ENCODE peak calls at places on chromosomes 3 and 15, in eight cellular contexts. I, N, G, B, Y, E, Q and D are unnamed samples.

GRCh38 chr15:90765489-90765888 is 48.3 kb downstream of the BLM start:
- DNase-seq in Y (no peak), G (no peak), E (no peak), I (no peak), B (no peak), Q (no peak), N (no peak), D (no peak)

GRCh38 chr3:87370007-87370406 is 93.6 kb upstream of the POU1F1 start:
- DNase-seq in E (no peak), G (no peak), I (no peak), B (no peak), N (no peak), Y (peak), Q (no peak), D (no peak)

GRCh38 chr3:7242303-7242635 is 381.4 kb downstream of the GRM7 start:
- DNase-seq in I (no peak), G (no peak), Y (no peak), B (no peak), E (no peak), Q (no peak), N (no peak), D (no peak)

GRCh38 chr3:60708191-60708975 is 542.9 kb downstream of the FHIT start:
- DNase-seq in N (no peak), Y (peak), I (no peak), Q (no peak), B (no peak), E (peak), G (no peak), D (no peak)

GRCh38 chr15:41494190-41494921 is 682 bp downstream of the ITPKA start:
- DNase-seq in E (no peak), N (peak), I (peak), B (peak), Q (no peak), Y (no peak), G (peak), D (peak)

GRCh38 chr15:63243101-63243500 is 34.3 kb upstream of the APH1B start:
- DNase-seq in G (no peak), E (peak), B (no peak), Y (peak), Q (no peak), N (no peak), I (no peak), D (no peak)

GRCh38 chr3:152054315-152054714 is 180.9 kb downstream of the SUCNR1 start:
- DNase-seq in I (no peak), E (no peak), N (no peak), B (no peak), Y (no peak), G (no peak), Q (no peak), D (no peak)

GRCh38 chr3:178439504-178439903 is 96.7 kb upstream of the KCNMB2 start:
- DNase-seq in E (peak), N (peak), G (no peak), Y (peak), Q (no peak), I (no peak), B (no peak), D (peak)

GRCh38 chr3:127914584-127914983 is 448 bp upstream of the KBTBD12 start:
- DNase-seq in E (no peak), G (no peak), Y (no peak), N (no peak), B (no peak), I (no peak), Q (no peak), D (no peak)

GRCh38 chr3:149883134-149883533 is 70.1 kb downstream of the RNF13 start:
- DNase-seq in N (no peak), E (no peak), I (no peak), G (no peak), Q (no peak), Y (no peak), B (no peak), D (no peak)

GRCh38 chr15:89121414-89121813 is 33.2 kb downstream of the ABHD2 start:
- DNase-seq in E (no peak), I (no peak), Q (no peak), Y (peak), N (no peak), G (no peak), B (no peak), D (no peak)

GRCh38 chr3:50155891-50156290 is 767 bp downstream of the SEMA3F start:
- DNase-seq in E (no peak), N (no peak), B (no peak), Y (no peak), G (no peak), Q (no peak), I (peak), D (peak)
- H3K4me3 ChIP-seq in E (peak), N (peak), B (peak), Y (no peak), G (no peak), Q (peak), I (peak), D (peak)

GRCh38 chr3:62874398-62875102 is 666 bp downstream of the CADPS start:
- DNase-seq in I (no peak), B (peak), N (no peak), E (no peak), Q (peak), G (no peak), Y (no peak), D (peak)
- H3K4me3 ChIP-seq in I (peak), B (peak), N (peak), E (peak), Q (peak), G (no peak), Y (no peak), D (peak)

DNA sequence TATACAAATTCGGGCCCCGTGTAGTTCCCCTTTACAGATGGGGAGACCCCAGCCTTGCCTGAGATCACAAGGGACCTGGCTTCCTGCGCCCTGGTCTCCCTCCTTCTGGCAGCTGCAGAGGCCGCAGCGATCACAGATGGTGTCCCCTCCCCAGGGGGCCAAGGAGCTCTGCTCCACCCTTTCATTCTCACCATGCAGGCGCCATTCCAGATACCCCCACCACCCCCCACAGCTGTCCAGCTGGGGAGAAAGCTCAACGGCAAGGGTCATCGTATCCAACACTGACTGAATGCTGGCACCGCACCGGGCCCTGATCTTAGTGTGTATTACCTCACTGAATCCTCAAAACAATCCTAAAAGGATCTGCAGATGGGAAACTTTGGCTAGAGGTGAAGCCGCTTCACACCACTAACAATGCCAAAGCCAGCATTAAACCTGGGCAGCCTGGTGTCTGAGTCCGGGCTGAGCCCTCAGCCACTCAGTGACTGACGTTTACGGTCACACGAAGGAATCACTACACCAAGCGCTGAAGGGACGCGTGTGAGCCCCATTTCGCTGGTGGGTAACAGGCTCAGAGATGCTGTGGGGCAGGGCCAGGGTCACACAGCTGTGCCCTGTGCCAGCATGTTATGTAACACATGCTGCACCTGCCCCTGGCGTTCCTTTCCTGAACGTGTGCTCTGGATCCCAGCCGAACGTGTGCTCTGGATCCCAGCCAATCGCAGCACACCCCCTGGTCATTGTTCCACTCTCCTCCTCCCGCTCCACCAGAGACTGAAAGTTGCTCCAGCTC is 51.9 kb downstream of the IQSEC1 start:
- DNase-seq in B (peak), Y (no peak), I (no peak), G (no peak), E (no peak), Q (peak), N (no peak), D (no peak)
- H3K4me3 ChIP-seq in B (no peak), Y (no peak), I (no peak), G (no peak), E (no peak), Q (peak), N (no peak), D (no peak)

DNA sequence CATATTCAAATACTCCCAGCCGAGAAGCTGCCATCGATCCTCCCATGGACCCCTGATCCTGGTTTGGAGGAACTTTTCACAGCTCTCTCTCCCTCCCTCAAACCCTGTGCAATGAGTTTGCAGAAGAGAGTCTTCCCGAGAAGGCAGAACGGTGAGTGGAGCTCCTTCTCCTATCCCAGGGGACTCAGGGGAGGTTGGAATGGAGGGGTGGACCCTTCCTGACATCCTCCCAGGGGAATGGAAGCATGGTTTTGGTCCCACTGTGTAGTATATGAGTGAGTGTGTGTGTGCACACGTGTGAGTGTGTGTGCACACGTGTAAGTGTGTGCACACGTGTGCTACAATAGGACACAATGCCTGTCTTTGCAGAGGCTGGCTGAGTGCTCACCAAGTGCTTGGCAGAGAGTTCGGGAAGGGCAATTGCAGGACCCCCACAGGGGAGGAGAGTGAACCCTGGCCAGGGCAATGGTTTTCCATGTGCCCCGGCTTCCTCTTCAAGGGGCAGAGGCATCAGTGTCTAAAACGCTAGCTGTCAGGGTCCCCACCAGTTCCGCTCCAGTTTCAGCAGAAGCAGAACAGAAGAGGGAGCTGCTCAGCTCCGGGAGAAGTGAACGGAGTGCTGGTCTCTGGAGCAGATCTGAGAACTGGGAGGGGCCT is 13.8 kb upstream of the IL16 start:
- DNase-seq in I (peak), E (no peak), N (peak), G (no peak), B (no peak), Q (no peak), Y (no peak), D (peak)
- H3K4me3 ChIP-seq in I (no peak), E (peak), N (no peak), G (no peak), B (peak), Q (peak), Y (peak), D (no peak)

GRCh38 chr3:33008282-33008681 is 56.8 kb downstream of the CCR4 start:
- DNase-seq in G (peak), B (no peak), E (no peak), N (peak), Q (no peak), I (no peak), Y (no peak), D (no peak)

GRCh38 chr3:33006571-33007286 is 55.3 kb downstream of the CCR4 start:
- DNase-seq in I (no peak), G (no peak), Q (no peak), B (no peak), E (no peak), N (no peak), Y (no peak), D (no peak)

GRCh38 chr3:33006081-33006480 is 54.6 kb downstream of the CCR4 start:
- DNase-seq in B (no peak), N (peak), G (peak), E (no peak), Y (no peak), Q (no peak), I (peak), D (peak)

GRCh38 chr3:33004961-33005360 is 53.5 kb downstream of the CCR4 start:
- DNase-seq in I (no peak), N (no peak), G (no peak), E (no peak), Q (no peak), B (no peak), Y (no peak), D (no peak)

DNA sequence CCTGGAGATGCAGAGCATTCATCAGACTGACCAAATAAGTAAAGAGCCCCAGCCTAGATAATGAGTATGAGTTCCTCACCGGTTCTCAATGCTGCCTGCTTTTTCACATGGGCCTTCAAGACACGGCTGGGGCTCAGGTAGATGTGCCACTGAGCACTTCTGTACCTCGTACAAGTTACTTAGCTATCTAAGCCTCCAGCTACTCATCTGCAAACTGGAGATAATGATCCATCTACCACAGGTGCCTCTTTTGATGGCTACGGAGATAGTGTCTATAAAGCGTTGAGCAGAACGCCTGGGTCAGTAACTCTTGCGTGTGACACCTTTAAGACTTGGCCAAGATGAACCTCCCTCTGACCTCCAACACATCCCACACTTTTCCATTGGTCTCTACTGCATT is 56.3 kb downstream of the CCR4 start:
- DNase-seq in G (peak), N (no peak), E (no peak), Q (no peak), I (no peak), B (no peak), Y (no peak), D (no peak)
- H3K4me3 ChIP-seq in G (peak), N (no peak), E (no peak), Q (no peak), I (no peak), B (no peak), Y (no peak), D (no peak)

GRCh38 chr3:135261916-135262315 is 466.9 kb downstream of the EPHB1 start:
- DNase-seq in B (no peak), Y (no peak), Q (no peak), I (no peak), E (no peak), N (no peak), G (no peak), D (no peak)

GRCh38 chr3:135262441-135262840 is 467.4 kb downstream of the EPHB1 start:
- DNase-seq in Y (no peak), G (no peak), E (no peak), I (no peak), Q (no peak), B (no peak), N (no peak), D (no peak)

GRCh38 chr3:135258916-135259315 is 463.9 kb downstream of the EPHB1 start:
- DNase-seq in B (no peak), Q (no peak), N (no peak), E (no peak), Y (no peak), I (no peak), G (no peak), D (no peak)

GRCh38 chr3:135261214-135261775 is 466.2 kb downstream of the EPHB1 start:
- DNase-seq in Q (no peak), B (no peak), E (no peak), G (no peak), I (no peak), Y (no peak), N (no peak), D (no peak)

GRCh38 chr3:135260025-135260424 is 465.0 kb downstream of the EPHB1 start:
- DNase-seq in Y (no peak), N (peak), G (no peak), I (peak), E (no peak), Q (no peak), B (no peak), D (peak)
- H3K4me3 ChIP-seq in Y (no peak), N (no peak), G (no peak), I (no peak), E (no peak), Q (no peak), B (no peak), D (no peak)